ENCODE peak calls at places on chromosomes 6 and 20, in ten cellular contexts. A is heart right ventricle; T is AG04450; U is body of pancreas; Y is brain microvascular endothelial cell; E is HCT116; W is CD8-positive, alpha-beta memory T cell; B is mammary epithelial cell; F is H7; V is iPS DF 6.9. D is an unnamed sample.

GRCh38 chr20:24673678-24674570 is 204.5 kb downstream of the SYNDIG1 start:
- DNase-seq in U (no peak), V (no peak), B (peak; percentile 54), E (no peak), W (no peak), A (no peak), Y (peak; percentile 25), F (no peak), T (no peak), D (no peak)

GRCh38 chr6:155412335-155412734 is 43.3 kb downstream of the NOX3 start:
- DNase-seq in T (no peak), W (no peak), B (no peak), U (no peak), F (no peak), V (no peak), E (no peak), A (no peak), Y (no peak), D (no peak)

GRCh38 chr6:116596815-116597214 is 19.5 kb upstream of the RSPH4A start:
- DNase-seq in V (no peak), A (no peak), T (no peak), F (peak; percentile 19), W (no peak), U (no peak), B (peak; percentile 2), E (no peak), Y (peak; percentile 11), D (no peak)

GRCh38 chr6:148577687-148578488 is 168.9 kb upstream of the UST start:
- DNase-seq in U (peak; percentile 79), A (peak; percentile 61), V (peak; percentile 72), E (peak; percentile 74), T (peak; percentile 37), W (peak; percentile 12), B (peak; percentile 53), F (peak; percentile 59), Y (peak; percentile 71), D (peak; percentile 47)

GRCh38 chr20:62405108-62405980 is 1.7 kb downstream of the CABLES2 start:
- DNase-seq in T (no peak), B (peak; percentile 24), W (no peak), F (peak; percentile 94), E (no peak), Y (peak; percentile 35), V (no peak), U (peak; percentile 56), A (peak; percentile 38), D (no peak)

GRCh38 chr6:134379086-134379485 is 61.2 kb upstream of the SGK1 start:
- DNase-seq in A (peak; percentile 8), Y (no peak), V (peak; percentile 45), W (no peak), B (peak; percentile 97), U (peak; percentile 84), F (peak; percentile 15), E (peak; percentile 73), T (no peak), D (peak; percentile 88)

GRCh38 chr6:42396720-42397119 is 55.0 kb downstream of the TRERF1 start:
- DNase-seq in U (no peak), E (no peak), T (no peak), W (no peak), Y (no peak), V (no peak), B (no peak), F (peak; percentile 48), A (no peak), D (no peak)

GRCh38 chr6:52994789-52995078 is 350 bp downstream of the GSTA4 start:
- DNase-seq in B (no peak), A (peak; percentile 32), U (peak; percentile 41), E (no peak), Y (no peak), F (peak; percentile 77), W (peak; percentile 7), V (no peak), T (no peak), D (peak; percentile 49)

GRCh38 chr20:7758436-7758835 is 181.8 kb downstream of the HAO1 start:
- DNase-seq in W (no peak), F (no peak), V (no peak), E (no peak), U (no peak), B (no peak), T (no peak), A (no peak), Y (no peak), D (no peak)

GRCh38 chr20:62031462-62032092 is 34.1 kb downstream of the TAF4 start:
- DNase-seq in F (no peak), Y (no peak), W (no peak), V (no peak), B (no peak), E (no peak), U (no peak), A (no peak), T (no peak), D (no peak)

GRCh38 chr20:38049800-38050199 is 16.3 kb downstream of the RPRD1B start:
- DNase-seq in U (no peak), B (peak; percentile 92), A (no peak), F (no peak), E (no peak), Y (peak; percentile 76), W (no peak), T (peak; percentile 48), V (no peak), D (no peak)

GRCh38 chr6:9834233-9834632 is 580.6 kb downstream of the TFAP2A start:
- DNase-seq in Y (no peak), E (no peak), A (no peak), B (no peak), W (no peak), V (no peak), U (no peak), T (no peak), F (no peak), D (no peak)

GRCh38 chr20:11891827-11892521 is 25.7 kb upstream of the BTBD3 start:
- DNase-seq in E (peak; percentile 66), U (peak; percentile 73), V (peak; percentile 75), A (peak; percentile 81), T (no peak), B (peak; percentile 83), Y (peak; percentile 74), F (peak; percentile 80), W (no peak), D (peak; percentile 83)

GRCh38 chr6:33960345-33961313 is 156.8 kb upstream of the MLN start:
- DNase-seq in U (no peak), T (no peak), W (no peak), F (peak; percentile 42), A (no peak), Y (no peak), E (no peak), B (peak; percentile 40), V (no peak), D (no peak)

GRCh38 chr6:154738561-154738961 is 5.3 kb downstream of the SCAF8 start:
- DNase-seq in A (no peak), T (no peak), E (no peak), V (no peak), F (no peak), W (no peak), Y (no peak), U (no peak), B (no peak), D (no peak)

GRCh38 chr6:14975124-14975815 is 270.6 kb upstream of the JARID2 start:
- DNase-seq in A (no peak), E (no peak), T (no peak), U (no peak), V (no peak), F (peak; percentile 69), B (no peak), Y (no peak), W (no peak), D (no peak)

GRCh38 chr6:148873868-148874267 is 127.0 kb downstream of the UST start:
- DNase-seq in W (no peak), E (no peak), Y (no peak), T (no peak), V (no peak), U (no peak), A (no peak), F (no peak), B (no peak), D (no peak)

DNA sequence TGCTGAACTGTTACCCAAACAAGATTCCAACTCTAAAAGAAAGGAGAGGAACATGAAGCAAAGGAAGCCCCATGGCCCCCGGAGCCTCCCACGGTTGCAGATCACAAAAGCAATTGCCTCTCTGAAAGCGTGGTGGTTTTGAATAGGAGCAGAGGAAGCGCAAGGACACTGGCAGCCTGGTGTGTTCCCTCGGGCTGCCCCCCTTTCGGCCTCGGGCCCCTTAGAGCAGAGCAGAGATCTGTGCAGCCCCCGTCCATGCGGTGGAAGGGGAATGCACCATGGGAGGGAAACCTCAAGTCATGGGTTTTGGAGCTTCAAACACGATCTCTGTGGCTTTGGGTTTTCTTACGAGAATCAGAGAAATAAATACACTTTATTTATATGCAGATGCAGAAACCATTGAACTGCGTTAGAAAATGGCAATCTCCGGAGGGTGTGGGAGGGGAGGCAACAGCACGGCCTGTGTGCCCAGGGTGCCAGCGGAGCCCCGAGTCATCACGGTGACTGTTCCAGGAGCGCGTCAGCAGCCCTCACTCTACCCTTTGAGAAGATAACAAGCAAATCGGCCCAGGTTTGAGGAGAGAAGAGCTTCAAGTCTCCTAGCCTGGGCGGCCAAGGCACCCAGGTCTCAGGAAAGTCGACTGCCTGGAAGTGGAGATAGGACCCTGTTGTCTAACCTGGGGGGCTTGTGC is 20.5 kb downstream of the FOXF2 start:
- DNase-seq in Y (no peak), A (no peak), V (no peak), E (no peak), U (no peak), B (no peak), W (no peak), F (peak; percentile 76), T (no peak), D (no peak)
- H3K4me3 ChIP-seq in Y (no peak overlapping the region), A (no peak overlapping the region), V (no peak overlapping the region), E (no peak overlapping the region), U (no peak overlapping the region), B (no peak overlapping the region), W (no peak overlapping the region), F (no peak overlapping the region), T (no peak overlapping the region), D (no peak overlapping the region)

GRCh38 chr6:11222385-11223277 is 9.8 kb downstream of the NEDD9 start:
- DNase-seq in U (no peak), T (no peak), A (no peak), F (no peak), W (no peak), E (no peak), V (no peak), B (peak; percentile 36), Y (no peak), D (no peak)
- H3K4me3 ChIP-seq in U (no peak overlapping the region), T (no peak overlapping the region), A (no peak overlapping the region), F (no peak overlapping the region), W (no peak overlapping the region), E (no peak overlapping the region), V (no peak overlapping the region), B (peak overlapping the region; percentile 6), Y (no peak overlapping the region), D (no peak overlapping the region)

GRCh38 chr20:51054233-51054632 is 31.3 kb upstream of the KCNG1 start:
- DNase-seq in V (no peak), A (no peak), Y (no peak), W (no peak), U (no peak), E (no peak), F (no peak), B (no peak), T (no peak), D (no peak)
- H3K4me3 ChIP-seq in V (no peak overlapping the region), A (no peak overlapping the region), Y (no peak overlapping the region), W (no peak overlapping the region), U (no peak overlapping the region), E (no peak overlapping the region), F (no peak overlapping the region), B (no peak overlapping the region), T (no peak overlapping the region), D (no peak overlapping the region)

DNA sequence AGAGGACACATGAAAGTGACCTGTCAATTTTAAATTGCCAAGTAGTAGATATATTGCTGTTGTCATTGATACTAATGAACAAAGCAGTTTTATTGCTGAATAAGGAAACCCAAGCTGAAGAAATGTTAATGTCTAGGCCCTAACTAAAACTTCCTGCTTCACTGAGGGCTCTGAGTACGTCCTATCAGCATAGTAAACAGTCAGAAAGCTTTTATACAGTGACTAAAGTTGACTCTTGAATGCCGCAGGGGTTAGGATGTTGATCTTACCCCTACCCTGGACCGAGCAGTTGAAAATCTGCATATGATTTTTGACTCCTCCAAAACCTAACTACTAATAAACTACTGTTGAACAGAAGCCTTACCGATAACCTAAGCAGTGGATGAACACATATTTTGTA is 149.0 kb downstream of the HIVEP2 start:
- DNase-seq in T (no peak), F (no peak), V (no peak), W (no peak), U (no peak), B (no peak), E (no peak), Y (no peak), A (no peak), D (no peak)
- H3K4me3 ChIP-seq in T (no peak overlapping the region), F (no peak overlapping the region), V (no peak overlapping the region), W (no peak overlapping the region), U (no peak overlapping the region), B (no peak overlapping the region), E (no peak overlapping the region), Y (no peak overlapping the region), A (no peak overlapping the region), D (no peak overlapping the region)